ENCODE peak calls at places on chromosomes 16 and 17, in eight cellular contexts. W, G, C, P, J, B, K and L are unnamed samples.

GRCh38 chr16:700684-701584 is 4.7 kb downstream of the FBXL16 start:
- DNase-seq in K (peak), P (no peak), B (no peak), J (no peak), G (no peak), C (no peak), W (no peak), L (no peak)

GRCh38 chr17:21297597-21297996 is 13.1 kb downstream of the MAP2K3 start:
- DNase-seq in P (no peak), G (no peak), C (no peak), J (no peak), W (no peak), K (no peak), B (no peak), L (no peak)

GRCh38 chr16:2156025-2156848 is 655 bp downstream of the TRAF7 start:
- DNase-seq in K (no peak), G (peak), P (no peak), C (no peak), W (peak), B (peak), J (no peak), L (peak)

GRCh38 chr17:410674-411401 is 58.2 kb upstream of the RPH3AL start:
- DNase-seq in W (no peak), J (no peak), K (peak), C (peak), G (no peak), P (no peak), B (no peak), L (peak)

GRCh38 chr17:31525801-31526549 is 134.5 kb downstream of the RAB11FIP4 start:
- DNase-seq in C (peak), J (no peak), K (no peak), B (no peak), G (no peak), P (no peak), W (no peak), L (no peak)

GRCh38 chr16:8355714-8356113 is 234.6 kb downstream of the TMEM114 start:
- DNase-seq in G (no peak), P (no peak), J (no peak), W (no peak), C (no peak), K (no peak), B (no peak), L (no peak)

GRCh38 chr16:58028541-58029070 is 3.1 kb downstream of the MMP15 start:
- DNase-seq in W (no peak), G (no peak), K (peak), J (no peak), P (no peak), C (no peak), B (no peak), L (no peak)

GRCh38 chr17:7548585-7549400 is at the start of gene TNFSF12:
- DNase-seq in G (peak), K (peak), W (peak), P (no peak), J (peak), C (peak), B (peak), L (peak)

GRCh38 chr17:48057626-48058025 is 9.5 kb downstream of the NFE2L1 start:
- DNase-seq in P (no peak), C (no peak), J (no peak), K (no peak), G (no peak), W (no peak), B (no peak), L (no peak)

GRCh38 chr17:66627985-66628384 is 206.9 kb upstream of the CACNG5 start:
- DNase-seq in W (no peak), G (no peak), K (no peak), C (no peak), P (no peak), B (no peak), J (no peak), L (peak)

GRCh38 chr16:30609002-30609927 is 924 bp downstream of the ZNF689 start:
- DNase-seq in K (peak), B (peak), W (peak), C (no peak), J (peak), G (peak), P (no peak), L (no peak)

DNA sequence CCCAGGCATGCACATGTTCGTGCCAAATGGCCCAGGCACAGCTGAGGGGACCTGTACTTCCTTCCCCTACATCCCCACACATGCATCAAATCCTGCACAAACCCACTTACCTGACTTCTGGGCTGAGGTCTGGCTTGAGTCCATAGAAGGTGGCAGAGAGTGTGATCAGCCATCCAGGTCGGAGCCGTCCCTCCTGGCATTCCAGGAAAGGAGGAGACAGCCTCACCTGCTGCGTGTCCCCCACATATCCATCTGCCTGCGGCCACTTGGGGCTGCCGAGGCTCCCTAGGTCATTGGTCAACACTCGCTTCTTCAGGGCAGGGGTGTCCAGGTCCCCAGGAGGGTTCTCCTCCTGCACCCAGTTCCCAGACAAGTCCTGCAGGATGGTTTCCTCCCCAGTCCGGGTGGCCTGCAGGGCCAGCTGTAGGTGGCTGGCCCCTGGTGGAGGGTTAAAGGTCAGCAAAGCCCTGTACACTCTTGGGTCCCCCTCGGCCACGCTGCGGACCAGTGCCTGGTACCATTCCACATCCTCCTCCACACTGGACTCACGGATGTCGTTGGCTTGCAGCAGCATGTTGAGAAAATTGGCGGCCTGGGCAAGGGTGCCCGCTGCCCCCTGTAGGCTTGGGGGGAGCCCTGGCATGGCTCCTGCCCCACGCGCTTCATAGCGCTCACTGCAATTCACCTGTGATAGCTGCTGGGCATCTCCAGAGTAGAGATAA is 709 bp downstream of the GPR179 start:
- DNase-seq in C (no peak), J (no peak), G (no peak), P (no peak), B (no peak), W (no peak), K (no peak), L (no peak)
- TF ChIP-seq CTCF in C (no peak), J (no peak), G (no peak), P (no peak), B (no peak), W (no peak), K (no peak), L (no peak)

GRCh38 chr17:74712301-74712700 is 422 bp downstream of the CD300LF start:
- DNase-seq in K (no peak), C (no peak), P (no peak), B (no peak), W (no peak), J (no peak), G (no peak), L (no peak)
- H3K4me3 ChIP-seq in K (no peak), C (no peak), P (no peak), B (no peak), W (peak), J (no peak), G (no peak), L (no peak)

GRCh38 chr16:85246973-85247372 is 134.7 kb upstream of the CIBAR2 start:
- DNase-seq in B (no peak), K (no peak), W (no peak), G (no peak), C (no peak), P (no peak), J (no peak), L (no peak)
- TF ChIP-seq CTCF in B (no peak), K (no peak), W (no peak), G (no peak), C (no peak), P (no peak), J (no peak), L (no peak)

GRCh38 chr16:21001262-21001661 is 100.7 kb downstream of the LYRM1 start:
- DNase-seq in P (no peak), B (peak), G (no peak), W (no peak), C (peak), K (peak), J (no peak), L (peak)
- H3K4me3 ChIP-seq in P (no peak), B (no peak), G (no peak), W (no peak), C (no peak), K (no peak), J (no peak), L (no peak)

DNA sequence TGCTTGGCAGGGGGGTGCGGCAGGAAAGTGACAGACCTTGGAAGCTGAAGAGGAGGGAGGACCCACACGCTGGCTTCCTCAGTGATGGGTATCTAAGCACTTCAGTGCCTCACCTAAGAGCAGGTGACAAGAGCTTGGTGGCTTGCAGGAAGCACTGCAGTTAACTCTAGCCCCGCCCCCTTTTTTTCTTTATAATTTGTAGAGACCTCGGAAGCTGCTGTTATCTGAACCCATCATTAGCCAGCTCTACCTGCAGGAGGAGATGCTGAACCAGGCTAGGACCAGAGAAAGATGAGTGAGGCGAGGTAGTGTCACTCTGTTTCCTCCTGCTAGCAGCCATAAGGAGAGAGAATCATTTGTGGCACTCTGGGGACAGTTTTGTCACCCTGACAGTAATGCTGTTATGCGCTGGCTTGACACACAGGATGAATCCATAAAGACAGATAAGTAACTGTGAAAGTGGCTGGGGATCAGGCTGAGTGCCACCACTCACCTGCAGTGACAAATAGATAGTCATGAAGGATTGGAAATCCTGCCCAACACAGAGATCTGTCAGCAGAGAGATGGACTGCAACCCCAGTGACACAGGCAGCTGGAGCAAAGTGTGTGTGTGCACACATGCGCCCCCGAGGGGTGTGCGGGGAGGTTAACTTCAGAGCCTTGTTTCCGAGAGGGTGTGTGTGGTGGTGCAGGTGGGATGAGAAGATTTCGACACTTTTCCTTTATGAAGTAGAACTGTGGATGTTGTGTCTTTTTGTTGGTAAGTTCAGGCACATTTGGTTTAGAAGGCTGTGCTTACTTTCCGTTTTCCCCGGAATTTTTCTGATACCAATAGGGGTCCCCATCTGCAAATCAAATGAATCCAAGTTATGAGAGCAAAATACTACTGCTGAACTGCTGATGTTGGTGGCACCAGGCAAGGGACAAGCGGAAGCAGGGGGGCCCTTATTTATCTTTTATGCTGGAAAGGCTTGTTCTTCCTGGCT is 223.9 kb downstream of the IRX3 start:
- DNase-seq in G (no peak), J (no peak), B (no peak), W (no peak), K (no peak), P (no peak), C (no peak), L (no peak)
- TF ChIP-seq CTCF in G (no peak), J (no peak), B (no peak), W (no peak), K (no peak), P (no peak), C (no peak), L (no peak)

GRCh38 chr16:14635394-14636145 is 2.8 kb downstream of the BFAR start:
- DNase-seq in B (no peak), W (no peak), G (no peak), K (no peak), P (no peak), C (no peak), J (no peak), L (no peak)
- H3K4me3 ChIP-seq in B (no peak), W (no peak), G (no peak), K (no peak), P (no peak), C (no peak), J (no peak), L (no peak)

GRCh38 chr17:38609280-38610031 is 3.7 kb upstream of the SRCIN1 start:
- DNase-seq in G (no peak), B (no peak), K (no peak), P (no peak), J (no peak), C (no peak), W (no peak), L (no peak)
- TF ChIP-seq CTCF in G (no peak), B (no peak), K (no peak), P (no peak), J (no peak), C (no peak), W (no peak), L (peak)